ENCODE peak calls at places on chromosomes 3 and 15, in six cellular contexts. G, W, A, N, H and Z are unnamed samples.

GRCh38 chr3:178845446-178846118 is 226.0 kb downstream of the ZMAT3 start:
- DNase-seq in G (no peak), H (no peak), W (no peak), N (no peak), A (no peak), Z (no peak)

GRCh38 chr15:101035611-101036010 is 116.5 kb downstream of the LRRK1 start:
- DNase-seq in A (no peak), N (no peak), G (no peak), H (no peak), W (no peak), Z (no peak)

GRCh38 chr3:108008931-108009635 is 81.7 kb downstream of the CD47 start:
- DNase-seq in G (no peak), N (no peak), W (no peak), A (no peak), H (no peak), Z (no peak)

GRCh38 chr3:131140891-131141290 is 114.2 kb downstream of the NEK11 start:
- DNase-seq in N (no peak), G (no peak), W (no peak), H (no peak), A (no peak), Z (no peak)

GRCh38 chr3:11602886-11603285 is 40.8 kb downstream of the VGLL4 start:
- DNase-seq in G (no peak), A (no peak), W (no peak), N (no peak), H (no peak), Z (no peak)

GRCh38 chr15:67415186-67415585 is 105.7 kb upstream of the C15orf61 start:
- DNase-seq in A (no peak), N (no peak), H (no peak), G (no peak), W (no peak), Z (no peak)

GRCh38 chr3:2098398-2099027 is at the start of gene CNTN4:
- DNase-seq in A (peak; percentile 59), G (peak; percentile 23), N (peak; percentile 88), W (peak; percentile 68), H (peak; percentile 23), Z (peak; percentile 23)

GRCh38 chr3:146184616-146185015 is 23.6 kb upstream of the PLOD2 start:
- DNase-seq in H (peak; percentile 44), G (no peak), N (no peak), W (no peak), A (no peak), Z (no peak)

GRCh38 chr15:58213587-58214360 is 75.6 kb downstream of the AQP9 start:
- DNase-seq in A (no peak), N (no peak), W (no peak), G (no peak), H (no peak), Z (no peak)

GRCh38 chr15:84762840-84763572 is 14.6 kb downstream of the ZNF592 start:
- DNase-seq in N (no peak), H (no peak), G (no peak), A (no peak), W (no peak), Z (no peak)

GRCh38 chr3:134896141-134896540 is 101.1 kb downstream of the EPHB1 start:
- DNase-seq in W (no peak), A (no peak), N (no peak), G (no peak), H (no peak), Z (no peak)

GRCh38 chr3:11059090-11059798 is 66.7 kb downstream of the SLC6A1 start:
- DNase-seq in H (peak; percentile 69), A (peak; percentile 37), W (peak; percentile 74), N (no peak), G (no peak), Z (peak; percentile 23)

GRCh38 chr3:152860736-152861135 is 25.8 kb downstream of the P2RY1 start:
- DNase-seq in H (no peak), N (no peak), G (no peak), W (no peak), A (no peak), Z (no peak)

GRCh38 chr3:17850448-17850847 is 108.0 kb upstream of the TBC1D5 start:
- DNase-seq in G (no peak), N (no peak), W (no peak), A (no peak), H (no peak), Z (no peak)

GRCh38 chr3:186270711-186271110 is 91.3 kb downstream of the DGKG start:
- DNase-seq in G (no peak), W (no peak), N (no peak), H (no peak), A (no peak), Z (no peak)

GRCh38 chr15:73437541-73438109 is 5.3 kb upstream of the REC114 start:
- DNase-seq in H (no peak), N (no peak), G (no peak), A (no peak), W (no peak), Z (no peak)

GRCh38 chr3:196688349-196688748 is 23.7 kb downstream of the CEP19 start:
- DNase-seq in G (peak; percentile 28), W (no peak), A (peak; percentile 23), H (no peak), N (peak; percentile 83), Z (no peak)

GRCh38 chr3:12467746-12468145 is 16.5 kb upstream of the TSEN2 start:
- DNase-seq in G (no peak), H (no peak), W (no peak), N (no peak), A (no peak), Z (no peak)

GRCh38 chr3:10522646-10523303 is 17.4 kb upstream of the ATP2B2 start:
- DNase-seq in A (no peak), H (no peak), N (no peak), W (peak; percentile 4), G (no peak), Z (no peak)

GRCh38 chr15:57554063-57554820 is 37.5 kb upstream of the MYZAP start:
- DNase-seq in W (no peak), A (no peak), G (no peak), H (no peak), N (no peak), Z (no peak)

GRCh38 chr3:136350557-136350956 is 100.4 kb downstream of the PCCB start:
- DNase-seq in W (no peak), H (no peak), N (no peak), A (no peak), G (no peak), Z (no peak)

GRCh38 chr15:64667736-64668161 is 107.6 kb downstream of the RBPMS2 start:
- DNase-seq in A (no peak), G (no peak), H (no peak), N (no peak), W (no peak), Z (no peak)

GRCh38 chr3:19363071-19363470 is 214.8 kb downstream of the KCNH8 start:
- DNase-seq in N (no peak), H (no peak), A (no peak), G (no peak), W (no peak), Z (no peak)

GRCh38 chr3:126978291-126978690 is 4.6 kb upstream of the PLXNA1 start:
- DNase-seq in G (no peak), H (no peak), W (no peak), A (no peak), N (no peak), Z (no peak)

DNA sequence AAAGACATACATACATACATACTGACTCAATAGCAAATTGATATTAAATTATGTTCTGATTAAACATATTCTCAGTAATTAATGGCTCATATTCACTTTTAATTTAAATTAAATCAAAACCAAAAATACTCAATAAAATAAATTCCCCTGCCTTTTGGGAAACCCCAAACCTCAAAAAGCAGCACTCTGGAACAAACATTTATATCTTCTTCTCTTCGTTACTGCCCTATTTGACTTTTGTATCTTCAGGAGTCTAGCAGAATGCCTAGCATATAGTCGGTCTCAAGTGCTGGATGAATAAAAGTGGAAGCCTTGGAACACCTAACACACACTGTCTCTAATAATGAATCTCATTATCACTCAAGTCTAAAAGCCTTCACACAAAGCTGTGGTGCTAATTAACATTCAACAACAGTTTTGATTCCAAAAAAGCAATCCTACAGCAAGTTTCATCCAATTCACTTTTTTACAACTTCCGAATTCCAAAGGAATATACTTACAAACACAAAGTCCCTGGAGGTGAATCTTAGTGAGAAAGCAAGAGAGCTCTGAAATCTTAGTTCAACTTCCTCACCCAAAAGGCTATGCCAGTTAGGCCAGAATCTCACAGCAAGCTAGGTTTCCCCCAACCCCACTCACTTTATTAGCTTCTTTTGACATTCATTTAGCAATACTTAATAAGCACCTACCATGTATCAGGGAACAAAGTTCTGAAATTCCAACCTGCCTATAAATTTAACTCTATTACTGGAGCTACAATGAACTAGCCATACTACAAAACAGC is 35.0 kb downstream of the GSK3B start:
- DNase-seq in W (no peak), G (no peak), A (no peak), N (no peak), H (no peak), Z (no peak)
- H3K4me3 ChIP-seq in W (no peak overlapping the region), G (no peak overlapping the region), A (no peak overlapping the region), N (no peak overlapping the region), H (no peak overlapping the region), Z (no peak overlapping the region)

GRCh38 chr3:48930590-48930989 is 11.9 kb downstream of the ARIH2 start:
- DNase-seq in N (no peak), W (no peak), A (no peak), H (no peak), G (no peak), Z (no peak)
- H3K27ac ChIP-seq in N (no peak overlapping the region), W (no peak overlapping the region), A (peak overlapping the region; percentile 87), H (no peak overlapping the region), G (no peak overlapping the region), Z (no peak overlapping the region)

GRCh38 chr3:128555098-128555825 is 62.3 kb upstream of the GATA2 start:
- DNase-seq in W (no peak), A (peak; percentile 57), H (no peak), G (no peak), N (no peak), Z (no peak)
- H3K4me3 ChIP-seq in W (no peak overlapping the region), A (no peak overlapping the region), H (no peak overlapping the region), G (no peak overlapping the region), N (peak overlapping the region; percentile 4), Z (no peak overlapping the region)

GRCh38 chr3:129690406-129690805 is 83.9 kb upstream of the PLXND1 start:
- DNase-seq in N (no peak), A (no peak), H (peak; percentile 70), W (no peak), G (no peak), Z (no peak)

GRCh38 chr3:129688310-129688895 is 81.9 kb upstream of the PLXND1 start:
- DNase-seq in A (peak; percentile 69), H (peak; percentile 58), N (no peak), G (no peak), W (peak; percentile 94), Z (peak; percentile 15)

GRCh38 chr3:129689036-129689435 is 82.6 kb upstream of the PLXND1 start:
- DNase-seq in A (no peak), W (no peak), H (no peak), G (no peak), N (no peak), Z (no peak)

GRCh38 chr3:129686941-129687340 is 80.5 kb upstream of the PLXND1 start:
- DNase-seq in H (peak; percentile 59), A (no peak), W (no peak), N (no peak), G (no peak), Z (no peak)

GRCh38 chr3:129687586-129688125 is 81.2 kb upstream of the PLXND1 start:
- DNase-seq in A (no peak), N (no peak), H (no peak), W (no peak), G (no peak), Z (no peak)
- H3K27ac ChIP-seq in A (peak overlapping the region; percentile 81), N (no peak overlapping the region), H (peak overlapping the region; percentile 63), W (peak overlapping the region; percentile 89), G (no peak overlapping the region), Z (no peak overlapping the region)

GRCh38 chr3:56894912-56895431 is 93.2 kb upstream of the ARHGEF3 start:
- DNase-seq in A (no peak), N (no peak), G (no peak), H (no peak), W (peak; percentile 49), Z (no peak)
- H3K4me3 ChIP-seq in A (no peak overlapping the region), N (no peak overlapping the region), G (no peak overlapping the region), H (no peak overlapping the region), W (no peak overlapping the region), Z (peak overlapping the region; percentile 19)

GRCh38 chr3:50287262-50287661 is 5.0 kb downstream of the IFRD2 start:
- DNase-seq in H (no peak), A (no peak), N (no peak), W (no peak), G (no peak), Z (no peak)
- H3K27ac ChIP-seq in H (no peak overlapping the region), A (no peak overlapping the region), N (no peak overlapping the region), W (no peak overlapping the region), G (no peak overlapping the region), Z (no peak overlapping the region)